ENCODE peak calls at places on chromosomes 4 and X, in six cellular contexts. O is PC-3, I is HCT116, W is left lung, B is A549, F is brain microvascular endothelial cell. U is an unnamed sample.

GRCh38 chrX:148632444-148632843 is 132.0 kb downstream of the AFF2 start:
- DNase-seq in O (no peak), I (no peak), W (no peak), B (no peak), F (no peak), U (no peak)

GRCh38 chr4:140153419-140153743 is 603 bp downstream of the MAML3 start:
- DNase-seq in O (no peak), I (no peak), W (no peak), B (no peak), F (no peak), U (no peak)

GRCh38 chr4:154349829-154350228 is 141.8 kb downstream of the DCHS2 start:
- DNase-seq in O (peak), I (peak), W (no peak), B (peak), F (peak), U (no peak)

GRCh38 chr4:143417679-143418403 is 81.2 kb downstream of the GAB1 start:
- DNase-seq in O (no peak), I (no peak), W (no peak), B (no peak), F (no peak), U (no peak)

GRCh38 chrX:82087699-82088098 is 885.8 kb downstream of the SH3BGRL start:
- DNase-seq in O (no peak), I (no peak), W (no peak), B (no peak), F (no peak), U (no peak)

GRCh38 chr4:44157611-44158277 is 290.9 kb downstream of the KCTD8 start:
- DNase-seq in O (peak), I (no peak), W (no peak), B (no peak), F (no peak), U (no peak)

GRCh38 chr4:78121338-78121904 is 64.3 kb downstream of the FRAS1 start:
- DNase-seq in O (no peak), I (no peak), W (no peak), B (no peak), F (no peak), U (no peak)

GRCh38 chr4:176438401-176438800 is 118.6 kb downstream of the SPCS3 start:
- DNase-seq in O (no peak), I (no peak), W (no peak), B (no peak), F (no peak), U (no peak)

GRCh38 chr4:74054483-74055032 is 16.1 kb upstream of the CXCL3 start:
- DNase-seq in O (no peak), I (no peak), W (no peak), B (no peak), F (no peak), U (no peak)

GRCh38 chr4:118757761-118758213 is 72.6 kb downstream of the METTL14 start:
- DNase-seq in O (no peak), I (no peak), W (no peak), B (no peak), F (no peak), U (no peak)

GRCh38 chr4:7049739-7050138 is 6.6 kb downstream of the TADA2B start:
- DNase-seq in O (no peak), I (no peak), W (no peak), B (no peak), F (no peak), U (no peak)

GRCh38 chr4:34158883-34159282 is 2085.4 kb downstream of the ARAP2 start:
- DNase-seq in O (peak), I (no peak), W (no peak), B (no peak), F (no peak), U (no peak)

GRCh38 chrX:41406211-41406610 is 40.9 kb upstream of the NYX start:
- DNase-seq in O (peak), I (no peak), W (no peak), B (no peak), F (no peak), U (no peak)

GRCh38 chrX:30283456-30284200 is 25.6 kb downstream of the NR0B1 start:
- DNase-seq in O (peak), I (peak), W (no peak), B (peak), F (peak), U (no peak)

GRCh38 chr4:21763865-21764264 is 184.7 kb downstream of the KCNIP4 start:
- DNase-seq in O (no peak), I (no peak), W (no peak), B (no peak), F (no peak), U (no peak)

GRCh38 chr4:21765810-21766407 is 182.7 kb downstream of the KCNIP4 start:
- DNase-seq in O (peak), I (peak), W (no peak), B (peak), F (peak), U (no peak)

GRCh38 chr4:21768349-21769310 is 179.9 kb downstream of the KCNIP4 start:
- DNase-seq in O (peak), I (peak), W (no peak), B (no peak), F (peak), U (no peak)

GRCh38 chr4:21769404-21770147 is 179.0 kb downstream of the KCNIP4 start:
- DNase-seq in O (peak), I (no peak), W (no peak), B (no peak), F (peak), U (no peak)
- TF ChIP-seq CTCF in O (no peak), I (no peak), W (no peak), B (no peak), F (no peak), U (no peak)

GRCh38 chr4:68489338-68489737 is 42.1 kb downstream of the TMPRSS11E start:
- DNase-seq in O (no peak), I (no peak), W (peak), B (no peak), F (no peak), U (no peak)
- H3K27ac ChIP-seq in O (no peak), I (no peak), W (no peak), B (no peak), F (no peak), U (no peak)

GRCh38 chrX:19017271-19017670 is 33.4 kb upstream of the PHKA2 start:
- DNase-seq in O (peak), I (no peak), W (no peak), B (peak), F (no peak), U (no peak)
- TF ChIP-seq CTCF in O (peak), I (peak), W (no peak), B (peak), F (peak), U (peak)

DNA sequence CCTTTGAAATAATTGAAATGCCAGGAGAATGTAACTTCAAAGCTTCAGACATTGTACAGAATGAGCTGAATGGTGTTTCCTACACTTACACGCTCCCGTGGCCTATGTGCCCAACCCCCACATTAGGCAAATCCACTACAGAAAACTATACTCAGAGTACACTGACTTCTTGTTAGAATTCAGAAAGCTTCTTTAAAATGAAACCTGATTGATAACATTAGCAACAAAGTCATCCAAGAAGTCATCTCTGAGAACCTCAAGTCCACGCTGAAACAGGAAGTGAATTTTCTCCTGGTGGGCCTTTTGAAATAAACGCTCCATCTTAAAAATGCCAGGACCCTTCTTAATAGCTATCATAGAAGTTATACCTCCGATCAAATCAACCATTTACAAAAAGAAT is 136.3 kb downstream of the TSPAN5 start:
- DNase-seq in O (no peak), I (no peak), W (no peak), B (no peak), F (peak), U (no peak)
- H3K27ac ChIP-seq in O (peak), I (peak), W (no peak), B (peak), F (peak), U (peak)

DNA sequence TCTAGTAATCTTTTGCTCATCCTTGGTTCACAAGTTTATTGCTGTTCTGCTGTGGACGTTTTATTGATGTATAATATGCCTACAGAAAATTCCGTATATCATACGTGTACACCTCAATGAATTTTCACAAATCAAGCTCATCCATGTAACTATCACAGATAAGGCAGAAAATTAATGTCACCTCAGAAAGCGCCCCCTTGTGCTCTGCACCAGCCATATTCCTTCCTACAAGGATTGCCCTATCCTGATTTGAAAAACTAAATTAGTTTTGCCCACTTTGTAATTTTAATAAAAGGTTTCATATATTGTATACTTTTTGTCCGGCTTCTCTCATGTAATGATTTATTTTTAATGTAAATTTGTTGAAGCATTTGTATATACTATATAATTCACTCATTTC is 390.8 kb downstream of the ADGRL3 start:
- DNase-seq in O (no peak), I (no peak), W (no peak), B (no peak), F (no peak), U (no peak)
- TF ChIP-seq CTCF in O (peak), I (no peak), W (no peak), B (no peak), F (peak), U (no peak)

U was measured in tibial nerve.